ENCODE peak calls at places on chromosomes 7 and 10, in four cellular contexts. H is neural progenitor cell, O is PC-3, R is fibroblast of lung. D is an unnamed sample.

GRCh38 chr10:80025281-80025680 is 53.2 kb upstream of the TMEM254 start:
- DNase-seq in H (no peak), O (no peak), R (no peak), D (no peak)

GRCh38 chr7:149854611-149855367 is 16.6 kb downstream of the ZNF862 start:
- DNase-seq in H (peak; percentile 80), O (peak; percentile 17), R (peak; percentile 51), D (peak; percentile 48)

GRCh38 chr10:14588084-14588937 is 186.4 kb downstream of the FAM107B start:
- DNase-seq in H (no peak), O (peak; percentile 77), R (peak; percentile 97), D (peak; percentile 95)

GRCh38 chr7:2972531-2973161 is 71.0 kb downstream of the CARD11 start:
- DNase-seq in H (no peak), O (no peak), R (no peak), D (no peak)

GRCh38 chr10:73590881-73591577 is at the start of gene USP54:
- DNase-seq in H (peak; percentile 69), O (peak; percentile 95), R (peak; percentile 44), D (peak; percentile 88)

GRCh38 chr10:47403401-47404318 is 19.6 kb upstream of the ZNF488 start:
- DNase-seq in H (no peak), O (no peak), R (peak; percentile 15), D (no peak)

GRCh38 chr10:110567201-110568054 is at the start of gene SMC3:
- DNase-seq in H (peak; percentile 99), O (peak; percentile 85), R (peak; percentile 95), D (peak; percentile 94)

GRCh38 chr7:19215421-19215820 is 70.2 kb upstream of the FERD3L start:
- DNase-seq in H (peak; percentile 17), O (peak; percentile 49), R (peak; percentile 71), D (peak; percentile 83)

GRCh38 chr7:111012799-111013675 is 77.9 kb upstream of the LRRN3 start:
- DNase-seq in H (no peak), O (no peak), R (no peak), D (no peak)

GRCh38 chr10:11154333-11154732 is 136.7 kb downstream of the CELF2 start:
- DNase-seq in H (no peak), O (no peak), R (no peak), D (no peak)

GRCh38 chr7:112449353-112449752 is 907 bp upstream of the IFRD1 start:
- DNase-seq in H (no peak), O (peak; percentile 83), R (no peak), D (peak; percentile 51)

GRCh38 chr7:76048668-76048988 is 722 bp downstream of the MDH2 start:
- DNase-seq in H (peak; percentile 59), O (peak; percentile 30), R (no peak), D (no peak)

GRCh38 chr7:141617280-141617679 is 66.1 kb downstream of the AGK start:
- DNase-seq in H (no peak), O (peak; percentile 53), R (no peak), D (no peak)

GRCh38 chr7:129427646-129428045 is 6.6 kb upstream of the STRIP2 start:
- DNase-seq in H (no peak), O (no peak), R (no peak), D (no peak)

GRCh38 chr7:74412603-74413002 is 41.1 kb upstream of the GTF2IRD1 start:
- DNase-seq in H (no peak), O (no peak), R (peak; percentile 14), D (no peak)

GRCh38 chr10:132893090-132893489 is 49.3 kb downstream of the CFAP46 start:
- DNase-seq in H (no peak), O (no peak), R (no peak), D (no peak)

GRCh38 chr7:50661345-50662058 is 96.3 kb upstream of the DDC start:
- DNase-seq in H (no peak), O (no peak), R (no peak), D (no peak)

GRCh38 chr7:151664268-151664667 is 144.6 kb upstream of the RHEB start:
- DNase-seq in H (no peak), O (no peak), R (no peak), D (no peak)

GRCh38 chr7:151660141-151660540 is 140.4 kb upstream of the RHEB start:
- DNase-seq in H (no peak), O (peak; percentile 82), R (no peak), D (peak; percentile 34)

GRCh38 chr7:151663382-151664100 is 143.8 kb upstream of the RHEB start:
- DNase-seq in H (no peak), O (no peak), R (peak; percentile 70), D (no peak)

GRCh38 chr7:151661556-151661955 is 141.9 kb upstream of the RHEB start:
- DNase-seq in H (no peak), O (no peak), R (no peak), D (no peak)

GRCh38 chr7:151662291-151662690 is 142.6 kb upstream of the RHEB start:
- DNase-seq in H (no peak), O (no peak), R (no peak), D (no peak)
- H3K27ac ChIP-seq in H (no peak overlapping the region), O (no peak overlapping the region), R (no peak overlapping the region), D (no peak overlapping the region)

DNA sequence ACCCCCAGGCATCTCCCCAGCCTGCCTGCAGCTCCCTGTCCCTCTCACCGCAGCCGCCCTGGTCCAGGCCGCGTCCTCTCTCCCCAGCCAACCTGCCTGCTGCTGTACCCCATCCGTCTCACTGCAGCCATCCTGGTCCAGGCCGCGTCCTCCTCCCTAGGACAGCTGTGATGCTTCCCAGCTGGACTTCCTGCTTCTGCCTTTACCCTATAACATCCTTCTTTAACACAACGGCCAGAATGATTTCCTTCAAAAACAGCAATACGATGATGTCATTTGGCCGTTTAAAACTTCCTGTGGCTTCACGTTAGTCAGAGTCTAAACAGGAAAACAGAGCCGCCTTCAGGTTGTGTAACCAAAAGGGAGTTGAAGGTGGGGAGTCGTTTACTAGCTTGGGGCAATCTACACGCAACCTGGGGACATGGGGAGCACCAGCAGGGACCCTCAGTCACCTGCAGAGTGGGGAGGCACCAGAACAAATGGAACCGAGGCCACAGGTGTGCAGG is 32.2 kb upstream of the ZFAND2A start:
- DNase-seq in H (no peak), O (peak; percentile 76), R (peak; percentile 93), D (peak; percentile 63)
- H3K36me3 ChIP-seq in H (no peaks in the 10 kb centered on the region), O (no peaks in the 10 kb centered on the region), R (no peaks in the 10 kb centered on the region), D (no peaks in the 10 kb centered on the region)

GRCh38 chr10:62459500-62459899 is 85.3 kb downstream of the ZNF365 start:
- DNase-seq in H (no peak), O (no peak), R (no peak), D (no peak)

GRCh38 chr10:62459072-62459471 is 84.9 kb downstream of the ZNF365 start:
- DNase-seq in H (no peak), O (peak; percentile 31), R (peak; percentile 75), D (peak; percentile 59)

GRCh38 chr10:62460393-62460792 is 86.2 kb downstream of the ZNF365 start:
- DNase-seq in H (no peak), O (no peak), R (no peak), D (no peak)

GRCh38 chr10:62462456-62462855 is 88.3 kb downstream of the ZNF365 start:
- DNase-seq in H (no peak), O (no peak), R (no peak), D (no peak)

DNA sequence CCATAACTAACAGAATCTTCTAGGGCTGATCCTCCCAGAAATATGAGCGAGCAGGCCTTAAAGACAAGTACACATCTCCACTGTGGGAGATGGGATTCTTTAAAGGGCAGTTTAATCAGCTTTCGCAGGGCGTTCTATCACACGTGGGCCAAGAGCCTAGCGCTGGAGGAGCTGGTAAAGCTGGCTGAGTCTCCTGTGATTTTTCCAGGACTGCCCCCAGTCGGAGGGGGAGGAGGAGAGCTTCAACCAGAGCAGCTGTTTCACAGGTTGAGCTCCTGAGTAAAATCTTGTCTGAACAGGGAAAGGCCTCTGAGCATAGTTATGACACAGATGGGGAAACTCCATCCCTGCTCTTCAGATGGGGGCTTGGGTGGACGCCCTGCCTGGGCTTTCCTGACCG is 87.0 kb downstream of the ZNF365 start:
- DNase-seq in H (no peak), O (no peak), R (no peak), D (no peak)
- H3K4me2 ChIP-seq in H (no peak overlapping the region), O (no peak overlapping the region), R (no peak overlapping the region), D (no peak overlapping the region)

DNA sequence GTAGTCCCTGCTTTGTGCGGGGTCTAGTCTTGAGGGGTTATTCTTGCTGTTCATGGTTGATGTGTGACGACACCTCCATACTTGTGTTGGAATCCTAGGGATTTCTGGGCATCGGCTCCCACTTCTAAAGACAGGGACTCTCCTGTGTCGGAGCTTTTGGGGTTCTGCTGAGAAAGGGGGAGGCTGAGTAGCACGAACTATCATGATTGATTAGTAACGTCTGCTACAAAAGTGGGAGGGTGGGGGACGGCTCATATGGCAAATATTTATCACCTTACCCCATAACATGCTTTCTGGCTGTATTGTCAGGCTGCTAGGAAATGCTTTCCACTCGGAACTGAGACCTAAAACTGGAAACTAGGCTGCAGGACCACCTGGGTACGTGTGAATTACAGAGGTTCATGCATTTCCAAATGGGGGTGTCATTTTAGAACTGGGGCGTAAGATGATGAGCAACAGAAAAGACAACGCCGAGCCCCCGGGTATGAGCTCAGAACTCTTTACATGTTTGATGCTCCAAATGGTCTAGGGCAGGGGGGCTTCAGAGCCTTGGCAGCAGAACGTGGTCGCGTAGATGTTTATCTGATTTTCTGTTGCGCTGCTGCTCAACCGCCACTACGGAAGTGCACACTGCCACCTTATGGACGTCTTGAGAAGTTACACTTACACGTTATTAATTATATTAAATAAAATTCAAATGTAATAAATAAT is 15.1 kb upstream of the NME8 start:
- DNase-seq in H (peak; percentile 81), O (peak; percentile 56), R (peak; percentile 70), D (peak; percentile 18)
- H3K27ac ChIP-seq in H (no peak overlapping the region), O (no peak overlapping the region), R (no peak overlapping the region), D (no peak overlapping the region)

DNA sequence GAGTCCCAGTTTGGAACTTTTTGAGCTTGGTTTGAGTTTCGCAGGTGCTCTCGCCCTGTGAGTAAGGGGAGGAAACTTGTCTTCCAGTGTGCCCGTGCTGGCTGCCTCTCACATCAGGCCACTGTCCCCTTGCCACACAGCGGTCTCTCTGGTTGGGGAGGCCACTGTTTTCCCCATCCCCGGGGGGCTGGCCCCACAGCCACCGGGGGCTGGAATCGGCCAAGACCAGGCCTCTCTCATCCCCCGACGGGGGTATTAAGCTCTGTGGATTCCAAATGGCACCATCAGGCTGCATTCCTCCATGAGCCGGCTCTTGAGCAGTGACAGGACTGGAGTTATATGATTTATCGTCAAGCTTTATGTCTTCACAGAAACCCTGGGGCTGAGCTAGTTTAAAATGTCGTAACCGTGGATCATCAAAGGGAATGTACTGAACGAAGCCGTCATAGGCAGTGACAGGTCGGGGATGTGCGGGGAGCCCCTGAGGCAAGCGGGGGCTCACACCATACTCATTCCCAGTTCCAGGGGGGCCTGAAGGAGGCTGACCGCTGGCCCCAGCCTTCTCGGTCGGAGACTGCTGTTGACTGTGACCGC is 30.8 kb downstream of the JCAD start:
- DNase-seq in H (no peak), O (no peak), R (no peak), D (no peak)
- H3K36me3 ChIP-seq in H (no peaks in the 10 kb centered on the region), O (no peaks in the 10 kb centered on the region), R (no peaks in the 10 kb centered on the region), D (no peaks in the 10 kb centered on the region)